ENCODE peak calls at places on chromosomes 16 and 17, in six cellular contexts. H, Y, E, R, Z and M are unnamed samples.
A peak's percentile ranks its signal among the peaks of the same experiment; 100 is the strongest.

GRCh38 chr17:81470270-81470943 is 42.2 kb downstream of the ACTG1 start:
- DNase-seq in R (no peak), Z (no peak), Y (no peak), H (no peak), E (no peak), M (no peak)

GRCh38 chr17:3963214-3964201 is 729 bp downstream of the ATP2A3 start:
- DNase-seq in R (peak; percentile 70), Y (no peak), H (no peak), Z (no peak), E (no peak), M (no peak)

GRCh38 chr17:81722184-81723120 is 10.4 kb downstream of the SLC25A10 start:
- DNase-seq in Z (peak; percentile 47), H (no peak), Y (no peak), R (peak; percentile 61), E (peak; percentile 45), M (peak; percentile 90)

GRCh38 chr17:2222901-2223616 is 80.5 kb downstream of the SMG6 start:
- DNase-seq in Y (peak; percentile 55), R (peak; percentile 90), E (peak; percentile 73), H (peak; percentile 77), Z (peak; percentile 69), M (no peak)

GRCh38 chr17:58741121-58741625 is 14.5 kb upstream of the PPM1E start:
- DNase-seq in R (no peak), H (no peak), E (peak; percentile 46), Z (no peak), Y (peak; percentile 37), M (no peak)

GRCh38 chr16:31216552-31217530 is at the start of gene PYDC1:
- DNase-seq in Y (no peak), R (no peak), H (no peak), E (peak; percentile 20), Z (no peak), M (no peak)

GRCh38 chr17:20089795-20090547 is 80.8 kb downstream of the SPECC1 start:
- DNase-seq in Y (no peak), R (no peak), E (no peak), H (no peak), Z (no peak), M (no peak)

GRCh38 chr17:40993856-40994255 is at the start of gene KRTAP3-3:
- DNase-seq in Y (no peak), E (no peak), Z (no peak), R (no peak), H (no peak), M (no peak)

GRCh38 chr17:41258406-41258805 is 3.2 kb downstream of the KRTAP9-9 start:
- DNase-seq in E (peak; percentile 8), R (no peak), H (no peak), Z (no peak), Y (peak; percentile 73), M (no peak)

GRCh38 chr17:34167359-34167758 is 87.7 kb upstream of the CCL2 start:
- DNase-seq in Y (peak; percentile 3), H (no peak), E (no peak), R (no peak), Z (no peak), M (peak; percentile 41)

GRCh38 chr17:45296003-45296832 is 20.6 kb downstream of the MAP3K14 start:
- DNase-seq in Y (peak; percentile 62), E (peak; percentile 82), Z (no peak), H (no peak), R (peak; percentile 58), M (no peak)

GRCh38 chr17:48542956-48543853 is 1.7 kb downstream of the HOXB2 start:
- DNase-seq in E (peak; percentile 75), H (peak; percentile 52), Y (peak; percentile 13), Z (peak; percentile 29), R (peak; percentile 75), M (no peak)

GRCh38 chr17:45936610-45937009 is 42.3 kb downstream of the MAPT start:
- DNase-seq in Y (no peak), R (no peak), H (no peak), Z (no peak), E (no peak), M (no peak)

GRCh38 chr17:64399071-64399766 is 8.6 kb upstream of the PECAM1 start:
- DNase-seq in H (no peak), E (no peak), Y (no peak), R (no peak), Z (no peak), M (no peak)

GRCh38 chr17:50495918-50496317 is 12.3 kb upstream of the MYCBPAP start:
- DNase-seq in R (no peak), Z (no peak), Y (no peak), E (peak; percentile 54), H (no peak), M (no peak)

GRCh38 chr16:4351880-4352279 is 759 bp upstream of the PAM16 start:
- DNase-seq in H (no peak), R (no peak), E (peak; percentile 69), Y (peak; percentile 38), Z (no peak), M (no peak)

DNA sequence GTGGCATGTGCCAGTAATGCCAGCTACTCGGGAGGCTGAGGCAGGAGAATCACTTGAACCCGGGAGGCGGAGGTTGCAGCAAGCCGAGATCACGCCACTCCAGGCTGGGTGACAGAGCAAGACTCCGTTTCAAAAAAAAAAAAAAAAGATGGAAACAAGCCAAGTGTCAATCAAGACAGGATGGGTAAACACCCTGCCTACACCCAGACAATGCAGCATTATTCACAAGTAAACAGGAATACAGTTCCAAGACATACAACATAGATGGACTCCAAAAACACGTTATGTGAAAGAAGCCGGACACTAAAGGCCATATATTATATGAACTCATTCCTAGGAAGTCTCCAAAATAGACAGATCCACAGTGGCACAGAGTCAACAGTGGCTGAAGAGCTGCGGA is 33.9 kb downstream of the ANKRD11 start:
- DNase-seq in Z (no peak), E (no peak), R (no peak), H (no peak), Y (no peak), M (no peak)
- H3K4me1 ChIP-seq in Z (peaks cover 25% of the 10 kb centered on the region), E (peaks cover 18% of the 10 kb centered on the region), R (peaks cover 11% of the 10 kb centered on the region), H (peaks cover 9% of the 10 kb centered on the region), Y (peaks cover 30% of the 10 kb centered on the region), M (no peaks in the 10 kb centered on the region)

GRCh38 chr16:88701541-88702363 is 4.5 kb downstream of the RNF166 start:
- DNase-seq in H (no peak), Z (peak; percentile 45), R (no peak), Y (no peak), E (no peak), M (no peak)
- H3K4me3 ChIP-seq in H (no peak overlapping the region), Z (peak overlapping the region; percentile 43), R (no peak overlapping the region), Y (no peak overlapping the region), E (no peak overlapping the region), M (no peak overlapping the region)

GRCh38 chr16:78444-79145 is 570 bp downstream of the MPG start:
- DNase-seq in Z (no peak), E (peak; percentile 85), Y (peak; percentile 79), R (peak; percentile 80), H (no peak), M (no peak)

GRCh38 chr16:76535-77272 is 1.3 kb upstream of the MPG start:
- DNase-seq in H (peak; percentile 76), R (peak; percentile 94), Z (peak; percentile 78), E (peak; percentile 90), Y (peak; percentile 81), M (no peak)

GRCh38 chr16:77807-78443 is at the start of gene MPG:
- DNase-seq in Y (peak; percentile 87), H (peak; percentile 86), Z (peak; percentile 89), E (peak; percentile 89), R (peak; percentile 96), M (peak; percentile 80)

GRCh38 chr16:77273-77806 is 685 bp upstream of the MPG start:
- DNase-seq in H (peak; percentile 54), R (peak; percentile 87), Y (peak; percentile 71), Z (peak; percentile 62), E (peak; percentile 87), M (no peak)

DNA sequence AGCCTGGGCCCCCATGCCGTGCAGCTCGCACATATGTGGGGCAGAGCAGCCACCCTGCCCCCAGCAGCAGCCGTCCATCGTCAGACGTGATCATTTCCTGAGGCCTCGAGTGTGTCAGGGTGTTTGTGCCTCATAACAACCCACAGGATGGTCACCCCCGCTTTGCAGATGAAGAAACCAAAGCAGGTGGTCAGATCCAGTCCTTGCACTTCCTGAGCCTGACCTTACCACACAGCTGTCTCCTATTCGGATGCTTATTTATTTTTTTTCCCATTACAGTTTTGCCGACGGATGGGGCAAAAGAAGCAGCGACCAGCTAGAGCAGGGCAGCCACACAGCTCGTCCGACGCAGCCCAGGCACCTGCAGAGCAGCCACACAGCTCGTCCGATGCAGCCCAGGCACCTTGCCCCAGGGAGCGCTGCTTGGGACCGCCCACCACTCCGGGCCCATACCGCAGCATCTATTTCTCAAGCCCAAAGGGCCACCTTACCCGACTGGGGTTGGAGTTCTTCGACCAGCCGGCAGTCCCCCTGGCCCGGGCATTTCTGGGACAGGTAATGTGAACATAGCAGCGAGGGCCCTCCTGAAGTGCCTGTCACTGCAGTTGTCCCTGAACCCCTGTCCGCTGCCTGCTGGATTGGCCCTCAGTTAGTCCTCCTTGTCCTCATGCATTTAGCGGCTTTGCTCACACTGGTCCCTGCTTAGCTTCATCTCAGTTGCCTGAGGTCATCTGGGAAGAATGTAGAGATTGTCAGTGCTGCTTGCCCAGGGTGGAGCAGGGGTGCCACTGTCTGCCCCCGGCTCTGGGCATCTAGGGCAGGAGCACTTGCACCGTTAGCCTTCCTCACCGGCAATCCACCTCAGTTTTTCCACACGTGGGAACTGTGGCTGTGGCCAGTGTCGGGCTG is 1.4 kb downstream of the MPG start:
- DNase-seq in R (no peak), E (peak; percentile 62), H (no peak), Y (no peak), Z (no peak), M (no peak)
- H3K4me1 ChIP-seq in R (peaks cover 15% of the 10 kb centered on the region), E (peaks cover 35% of the 10 kb centered on the region), H (peaks cover 36% of the 10 kb centered on the region), Y (peaks cover 50% of the 10 kb centered on the region), Z (peaks cover 64% of the 10 kb centered on the region), M (peaks cover 22% of the 10 kb centered on the region)

GRCh38 chr16:58733671-58734458 is at the start of gene GOT2:
- DNase-seq in H (peak; percentile 70), Y (peak; percentile 91), E (peak; percentile 92), R (peak; percentile 93), Z (peak; percentile 77), M (peak; percentile 74)

GRCh38 chr16:58730724-58731370 is 3.3 kb downstream of the GOT2 start:
- DNase-seq in R (no peak), Z (no peak), H (no peak), E (no peak), Y (no peak), M (no peak)

GRCh38 chr16:58732545-58733247 is 1.4 kb downstream of the GOT2 start:
- DNase-seq in R (no peak), Z (no peak), H (no peak), Y (peak; percentile 39), E (peak; percentile 74), M (no peak)

GRCh38 chr16:58734459-58734787 is 307 bp upstream of the GOT2 start:
- DNase-seq in H (no peak), E (no peak), R (no peak), Y (no peak), Z (no peak), M (no peak)

DNA sequence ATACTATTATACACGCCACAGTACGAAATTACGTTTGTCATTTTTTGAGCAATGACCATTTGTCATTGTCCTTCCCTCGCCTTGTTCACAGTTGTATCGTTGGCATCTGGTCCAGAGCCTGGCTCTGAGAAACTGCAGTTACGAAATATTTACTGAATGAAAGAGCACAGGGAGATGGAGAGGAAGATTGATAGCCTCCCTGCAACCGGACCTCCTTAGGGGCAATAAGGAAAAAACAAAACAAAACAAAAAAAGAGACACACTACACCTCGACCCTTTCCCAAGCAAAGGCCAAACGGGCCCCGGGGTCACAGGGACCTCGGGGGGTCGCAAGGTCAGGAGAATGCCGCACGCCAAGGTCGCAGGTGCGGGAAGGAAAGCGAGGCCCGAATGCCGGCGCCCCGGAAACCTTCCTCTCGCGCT is 857 bp downstream of the GOT2 start:
- DNase-seq in R (no peak), Y (peak; percentile 69), H (no peak), E (peak; percentile 53), Z (no peak), M (peak; percentile 37)
- H3K4me3 ChIP-seq in R (peak overlapping the region; percentile 71), Y (peak overlapping the region; percentile 93), H (peak overlapping the region; percentile 71), E (peak overlapping the region; percentile 84), Z (peak overlapping the region; percentile 91), M (peak overlapping the region; percentile 78)

GRCh38 chr17:77436058-77436442 is 295.3 kb downstream of the SEC14L1 start:
- DNase-seq in R (peak; percentile 86), Z (peak; percentile 84), E (peak; percentile 39), Y (peak; percentile 44), H (no peak), M (no peak)
- H3K4me1 ChIP-seq in R (peaks cover 58% of the 10 kb centered on the region), Z (peaks cover 90% of the 10 kb centered on the region), E (peaks cover 42% of the 10 kb centered on the region), Y (peaks cover 65% of the 10 kb centered on the region), H (peaks cover 54% of the 10 kb centered on the region), M (peaks cover 23% of the 10 kb centered on the region)